ENCODE peak calls at places on chromosome 2, in five cellular contexts. W is COR-L47, C is T follicular helper cell, Q is NCI-H1105, F is stomach. S is an unnamed sample.

GRCh38 chr2:28617502-28618184 is 121.8 kb downstream of the PLB1 start:
- DNase-seq in W (no peak), C (no peak), Q (no peak), F (no peak), S (no peak)

GRCh38 chr2:209240204-209240603 is 183.6 kb upstream of the MAP2 start:
- DNase-seq in W (no peak), C (no peak), Q (no peak), F (no peak), S (no peak)

GRCh38 chr2:70805987-70806386 is 14.4 kb downstream of the CLEC4F start:
- DNase-seq in W (no peak), C (no peak), Q (peak), F (no peak), S (no peak)

GRCh38 chr2:72681016-72681995 is 144.5 kb downstream of the EXOC6B start:
- DNase-seq in W (no peak), C (no peak), Q (no peak), F (no peak), S (no peak)

GRCh38 chr2:216608525-216608924 is 24.7 kb upstream of the IGFBP2 start:
- DNase-seq in W (no peak), C (no peak), Q (no peak), F (no peak), S (no peak)

GRCh38 chr2:185738679-185739472 is at the start of gene FSIP2:
- DNase-seq in W (no peak), C (no peak), Q (no peak), F (peak), S (peak)

GRCh38 chr2:65300772-65301711 is 73.4 kb downstream of the ACTR2 start:
- DNase-seq in W (peak), C (peak), Q (no peak), F (peak), S (peak)

GRCh38 chr2:229071292-229071976 is 199.7 kb downstream of the PID1 start:
- DNase-seq in W (no peak), C (no peak), Q (no peak), F (no peak), S (no peak)

GRCh38 chr2:233449071-233449901 is 95.0 kb downstream of the DGKD start:
- DNase-seq in W (peak), C (no peak), Q (no peak), F (no peak), S (no peak)

GRCh38 chr2:134431837-134432437 is 178.1 kb downstream of the MGAT5 start:
- DNase-seq in W (no peak), C (no peak), Q (no peak), F (no peak), S (no peak)

GRCh38 chr2:8574196-8575010 is 107.5 kb upstream of the ID2 start:
- DNase-seq in W (no peak), C (no peak), Q (no peak), F (peak), S (no peak)

GRCh38 chr2:44290271-44290670 is 15.0 kb downstream of the SLC3A1 start:
- DNase-seq in W (no peak), C (no peak), Q (no peak), F (no peak), S (no peak)

GRCh38 chr2:218027426-218028188 is 24.8 kb upstream of the TNS1 start:
- DNase-seq in W (no peak), C (no peak), Q (no peak), F (peak), S (no peak)

GRCh38 chr2:138035597-138036217 is 71.4 kb downstream of the HNMT start:
- DNase-seq in W (no peak), C (no peak), Q (no peak), F (no peak), S (no peak)